ENCODE peak calls at places on chromosomes 6 and 20, in eight cellular contexts. One of them, this sample, is unnamed.

GRCh38 chr6:1524040-1524480 is 85.7 kb upstream of the FOXC1 start:
- DNase-seq in gastrocnemius medialis: peak
- DNase-seq in DMS153: no peak
- DNase-seq in cerebellar nuclear complex: no peak
- DNase-seq in upper lobe of right lung: peak
- DNase-seq in T follicular helper cell: peak
- DNase-seq in stimulated activated CD4-positive, alpha-beta T cell treated with anti-CD3 and anti-CD28 coated beads, Interleukin-4, amount 100 ng/mL, for 4 hours: peak
- DNase-seq in AG20443: peak
- DNase-seq in this sample: no peak

GRCh38 chr6:44171899-44172546 is 13.4 kb downstream of the CAPN11 start:
- DNase-seq in gastrocnemius medialis: no peak
- DNase-seq in AG20443: no peak
- DNase-seq in upper lobe of right lung: no peak
- DNase-seq in DMS153: no peak
- DNase-seq in T follicular helper cell: no peak
- DNase-seq in cerebellar nuclear complex: no peak
- DNase-seq in stimulated activated CD4-positive, alpha-beta T cell treated with anti-CD3 and anti-CD28 coated beads, Interleukin-4, amount 100 ng/mL, for 4 hours: no peak
- DNase-seq in this sample: no peak

GRCh38 chr6:112337209-112337638 is 9.9 kb upstream of the RFPL4B start:
- DNase-seq in DMS153: peak
- DNase-seq in AG20443: peak
- DNase-seq in stimulated activated CD4-positive, alpha-beta T cell treated with anti-CD3 and anti-CD28 coated beads, Interleukin-4, amount 100 ng/mL, for 4 hours: no peak
- DNase-seq in upper lobe of right lung: no peak
- DNase-seq in T follicular helper cell: no peak
- DNase-seq in cerebellar nuclear complex: no peak
- DNase-seq in gastrocnemius medialis: peak
- DNase-seq in this sample: no peak

GRCh38 chr6:79463721-79464120 is 73.5 kb downstream of the LCA5 start:
- DNase-seq in DMS153: no peak
- DNase-seq in gastrocnemius medialis: no peak
- DNase-seq in AG20443: no peak
- DNase-seq in T follicular helper cell: no peak
- DNase-seq in upper lobe of right lung: no peak
- DNase-seq in stimulated activated CD4-positive, alpha-beta T cell treated with anti-CD3 and anti-CD28 coated beads, Interleukin-4, amount 100 ng/mL, for 4 hours: no peak
- DNase-seq in cerebellar nuclear complex: no peak
- DNase-seq in this sample: no peak

GRCh38 chr6:153170511-153170910 is 39.4 kb upstream of the RGS17 start:
- DNase-seq in gastrocnemius medialis: no peak
- DNase-seq in upper lobe of right lung: no peak
- DNase-seq in stimulated activated CD4-positive, alpha-beta T cell treated with anti-CD3 and anti-CD28 coated beads, Interleukin-4, amount 100 ng/mL, for 4 hours: no peak
- DNase-seq in T follicular helper cell: no peak
- DNase-seq in DMS153: no peak
- DNase-seq in AG20443: peak
- DNase-seq in cerebellar nuclear complex: no peak
- DNase-seq in this sample: no peak

GRCh38 chr6:24847402-24847801 is 48.7 kb upstream of the ARMH2 start:
- DNase-seq in cerebellar nuclear complex: no peak
- DNase-seq in stimulated activated CD4-positive, alpha-beta T cell treated with anti-CD3 and anti-CD28 coated beads, Interleukin-4, amount 100 ng/mL, for 4 hours: no peak
- DNase-seq in T follicular helper cell: no peak
- DNase-seq in AG20443: no peak
- DNase-seq in upper lobe of right lung: no peak
- DNase-seq in DMS153: no peak
- DNase-seq in gastrocnemius medialis: no peak
- DNase-seq in this sample: no peak

GRCh38 chr20:50385733-50386640 is 124.2 kb upstream of the PTPN1 start:
- DNase-seq in AG20443: no peak
- DNase-seq in cerebellar nuclear complex: no peak
- DNase-seq in gastrocnemius medialis: no peak
- DNase-seq in DMS153: no peak
- DNase-seq in stimulated activated CD4-positive, alpha-beta T cell treated with anti-CD3 and anti-CD28 coated beads, Interleukin-4, amount 100 ng/mL, for 4 hours: peak
- DNase-seq in upper lobe of right lung: no peak
- DNase-seq in T follicular helper cell: peak
- DNase-seq in this sample: no peak

GRCh38 chr20:48923149-48923718 is 1.7 kb downstream of the ARFGEF2 start:
- DNase-seq in upper lobe of right lung: no peak
- DNase-seq in T follicular helper cell: no peak
- DNase-seq in DMS153: no peak
- DNase-seq in cerebellar nuclear complex: no peak
- DNase-seq in AG20443: no peak
- DNase-seq in stimulated activated CD4-positive, alpha-beta T cell treated with anti-CD3 and anti-CD28 coated beads, Interleukin-4, amount 100 ng/mL, for 4 hours: no peak
- DNase-seq in gastrocnemius medialis: no peak
- DNase-seq in this sample: no peak

GRCh38 chr6:45254242-45254641 is 73.9 kb upstream of the RUNX2 start:
- DNase-seq in upper lobe of right lung: no peak
- DNase-seq in cerebellar nuclear complex: no peak
- DNase-seq in T follicular helper cell: no peak
- DNase-seq in DMS153: no peak
- DNase-seq in AG20443: no peak
- DNase-seq in gastrocnemius medialis: no peak
- DNase-seq in stimulated activated CD4-positive, alpha-beta T cell treated with anti-CD3 and anti-CD28 coated beads, Interleukin-4, amount 100 ng/mL, for 4 hours: no peak
- DNase-seq in this sample: no peak

GRCh38 chr20:58850693-58851174 is at the start of gene GNAS-AS1:
- DNase-seq in AG20443: peak
- DNase-seq in T follicular helper cell: peak
- DNase-seq in gastrocnemius medialis: peak
- DNase-seq in upper lobe of right lung: peak
- DNase-seq in cerebellar nuclear complex: no peak
- DNase-seq in stimulated activated CD4-positive, alpha-beta T cell treated with anti-CD3 and anti-CD28 coated beads, Interleukin-4, amount 100 ng/mL, for 4 hours: peak
- DNase-seq in DMS153: no peak
- DNase-seq in this sample: no peak

GRCh38 chr6:47743744-47744143 is 38.1 kb upstream of the OPN5 start:
- DNase-seq in DMS153: no peak
- DNase-seq in upper lobe of right lung: no peak
- DNase-seq in stimulated activated CD4-positive, alpha-beta T cell treated with anti-CD3 and anti-CD28 coated beads, Interleukin-4, amount 100 ng/mL, for 4 hours: no peak
- DNase-seq in T follicular helper cell: no peak
- DNase-seq in gastrocnemius medialis: no peak
- DNase-seq in cerebellar nuclear complex: no peak
- DNase-seq in AG20443: no peak
- DNase-seq in this sample: no peak

GRCh38 chr6:105566503-105566902 is 163.6 kb upstream of the PREP start:
- DNase-seq in gastrocnemius medialis: no peak
- DNase-seq in cerebellar nuclear complex: no peak
- DNase-seq in DMS153: no peak
- DNase-seq in T follicular helper cell: no peak
- DNase-seq in AG20443: no peak
- DNase-seq in upper lobe of right lung: no peak
- DNase-seq in stimulated activated CD4-positive, alpha-beta T cell treated with anti-CD3 and anti-CD28 coated beads, Interleukin-4, amount 100 ng/mL, for 4 hours: no peak
- DNase-seq in this sample: no peak

GRCh38 chr20:53735536-53736050 is 142.0 kb upstream of the ZNF217 start:
- DNase-seq in gastrocnemius medialis: no peak
- DNase-seq in AG20443: peak
- DNase-seq in stimulated activated CD4-positive, alpha-beta T cell treated with anti-CD3 and anti-CD28 coated beads, Interleukin-4, amount 100 ng/mL, for 4 hours: no peak
- DNase-seq in T follicular helper cell: no peak
- DNase-seq in DMS153: no peak
- DNase-seq in upper lobe of right lung: no peak
- DNase-seq in cerebellar nuclear complex: no peak
- DNase-seq in this sample: no peak

GRCh38 chr20:48025661-48026060 is 240.4 kb upstream of the SULF2 start:
- DNase-seq in upper lobe of right lung: no peak
- DNase-seq in T follicular helper cell: no peak
- DNase-seq in cerebellar nuclear complex: no peak
- DNase-seq in gastrocnemius medialis: no peak
- DNase-seq in AG20443: peak
- DNase-seq in DMS153: no peak
- DNase-seq in stimulated activated CD4-positive, alpha-beta T cell treated with anti-CD3 and anti-CD28 coated beads, Interleukin-4, amount 100 ng/mL, for 4 hours: no peak
- DNase-seq in this sample: no peak

GRCh38 chr6:75278474-75279077 is 6.0 kb downstream of the TMEM30A start:
- DNase-seq in upper lobe of right lung: no peak
- DNase-seq in gastrocnemius medialis: no peak
- DNase-seq in cerebellar nuclear complex: no peak
- DNase-seq in stimulated activated CD4-positive, alpha-beta T cell treated with anti-CD3 and anti-CD28 coated beads, Interleukin-4, amount 100 ng/mL, for 4 hours: no peak
- DNase-seq in T follicular helper cell: no peak
- DNase-seq in AG20443: no peak
- DNase-seq in DMS153: no peak
- DNase-seq in this sample: no peak

GRCh38 chr6:159065751-159066329 is 21.0 kb upstream of the TAGAP start:
- DNase-seq in stimulated activated CD4-positive, alpha-beta T cell treated with anti-CD3 and anti-CD28 coated beads, Interleukin-4, amount 100 ng/mL, for 4 hours: no peak
- DNase-seq in AG20443: no peak
- DNase-seq in DMS153: no peak
- DNase-seq in T follicular helper cell: no peak
- DNase-seq in gastrocnemius medialis: no peak
- DNase-seq in cerebellar nuclear complex: no peak
- DNase-seq in upper lobe of right lung: no peak
- DNase-seq in this sample: no peak

GRCh38 chr6:328184-328670 is 35.9 kb downstream of the DUSP22 start:
- DNase-seq in AG20443: peak
- DNase-seq in T follicular helper cell: no peak
- DNase-seq in gastrocnemius medialis: peak
- DNase-seq in upper lobe of right lung: no peak
- DNase-seq in cerebellar nuclear complex: no peak
- DNase-seq in DMS153: no peak
- DNase-seq in stimulated activated CD4-positive, alpha-beta T cell treated with anti-CD3 and anti-CD28 coated beads, Interleukin-4, amount 100 ng/mL, for 4 hours: no peak
- DNase-seq in this sample: no peak

GRCh38 chr6:114785235-114786127 is 442.7 kb upstream of the HS3ST5 start:
- DNase-seq in AG20443: no peak
- DNase-seq in stimulated activated CD4-positive, alpha-beta T cell treated with anti-CD3 and anti-CD28 coated beads, Interleukin-4, amount 100 ng/mL, for 4 hours: no peak
- DNase-seq in cerebellar nuclear complex: no peak
- DNase-seq in DMS153: no peak
- DNase-seq in gastrocnemius medialis: no peak
- DNase-seq in upper lobe of right lung: no peak
- DNase-seq in T follicular helper cell: no peak
- DNase-seq in this sample: no peak

GRCh38 chr20:42649716-42650115 is 540.0 kb downstream of the PTPRT start:
- DNase-seq in T follicular helper cell: no peak
- DNase-seq in cerebellar nuclear complex: no peak
- DNase-seq in DMS153: no peak
- DNase-seq in stimulated activated CD4-positive, alpha-beta T cell treated with anti-CD3 and anti-CD28 coated beads, Interleukin-4, amount 100 ng/mL, for 4 hours: no peak
- DNase-seq in gastrocnemius medialis: no peak
- DNase-seq in AG20443: no peak
- DNase-seq in upper lobe of right lung: no peak
- DNase-seq in this sample: no peak